ENCODE peak calls at places on chromosomes 12 and 14, in nine cellular contexts. R is CD4-positive, alpha-beta T cell; D is activated T-cell treated with anti-CD3 and anti-CD28 coated beads for 24 hours; E is EL; Z is ELF-1; L is NCI-H2081; I is suprapubic skin; X is fibroblast of mammary gland; F is mesothelial cell of epicardium. C is an unnamed sample.

GRCh38 chr12:124567035-124567672 is at the start of gene NCOR2:
- DNase-seq in I (peak), R (peak), D (peak), L (no peak), Z (no peak), F (no peak), E (peak), X (no peak), C (no peak)

GRCh38 chr14:61585598-61586538 is 109.4 kb upstream of the HIF1A start:
- DNase-seq in F (no peak), L (no peak), X (peak), D (no peak), R (no peak), I (no peak), Z (no peak), E (peak), C (no peak)

GRCh38 chr12:107759410-107759809 is 1.5 kb downstream of the PRDM4 start:
- DNase-seq in D (peak), F (no peak), R (no peak), I (no peak), L (peak), E (peak), Z (peak), X (peak), C (no peak)

GRCh38 chr14:94111276-94112095 is 950 bp downstream of the IFI27 start:
- DNase-seq in E (no peak), D (no peak), L (no peak), I (no peak), Z (no peak), F (no peak), R (no peak), X (no peak), C (no peak)

GRCh38 chr14:55160989-55161388 is 30.4 kb downstream of the DLGAP5 start:
- DNase-seq in D (no peak), Z (no peak), R (no peak), E (peak), I (no peak), L (peak), F (no peak), X (peak), C (no peak)

GRCh38 chr14:20441466-20441865 is 5.5 kb upstream of the KLHL33 start:
- DNase-seq in Z (no peak), E (no peak), L (no peak), D (no peak), R (no peak), X (no peak), F (no peak), I (no peak), C (no peak)

GRCh38 chr14:68683326-68683725 is 109.5 kb downstream of the ZFP36L1 start:
- DNase-seq in I (no peak), E (peak), L (no peak), R (no peak), D (no peak), Z (peak), F (no peak), X (peak), C (no peak)

GRCh38 chr12:55636116-55636655 is 506 bp upstream of the OR10P1 start:
- DNase-seq in D (no peak), X (no peak), I (no peak), R (no peak), Z (no peak), E (no peak), F (no peak), L (no peak), C (no peak)

GRCh38 chr12:84551373-84551772 is 361.2 kb downstream of the SLC6A15 start:
- DNase-seq in L (no peak), Z (no peak), D (no peak), R (no peak), F (no peak), I (no peak), E (no peak), X (no peak), C (no peak)

GRCh38 chr12:104524026-104524425 is 67.3 kb downstream of the CHST11 start:
- DNase-seq in E (no peak), F (no peak), I (no peak), D (no peak), L (peak), R (no peak), Z (no peak), X (peak), C (no peak)

GRCh38 chr14:81517798-81518398 is 15.8 kb downstream of the SEL1L start:
- DNase-seq in Z (no peak), D (no peak), E (no peak), L (no peak), I (no peak), X (peak), R (no peak), F (no peak), C (no peak)

GRCh38 chr14:91417134-91417982 is at the start of gene CCDC88C:
- DNase-seq in R (peak), D (peak), X (no peak), E (peak), Z (peak), F (no peak), L (peak), I (peak), C (peak)

GRCh38 chr12:133081408-133081806 is 684 bp downstream of the ZNF140 start:
- DNase-seq in D (no peak), E (peak), R (no peak), X (no peak), Z (no peak), F (no peak), L (no peak), I (no peak), C (no peak)

GRCh38 chr14:82911930-82912329 is 1378.3 kb upstream of the SEL1L start:
- DNase-seq in X (no peak), D (no peak), L (no peak), R (no peak), E (no peak), F (no peak), I (no peak), Z (no peak), C (no peak)

GRCh38 chr14:97692084-97692483 is 894.9 kb downstream of the VRK1 start:
- DNase-seq in F (no peak), Z (peak), X (no peak), L (no peak), D (no peak), I (no peak), R (no peak), E (no peak), C (no peak)

GRCh38 chr14:53304726-53305381 is 151.7 kb upstream of the DDHD1 start:
- DNase-seq in E (no peak), R (no peak), X (peak), D (no peak), I (no peak), F (no peak), L (no peak), Z (peak), C (no peak)

GRCh38 chr12:130665753-130666152 is 50.3 kb downstream of the RIMBP2 start:
- DNase-seq in Z (no peak), X (no peak), R (no peak), L (no peak), F (no peak), D (no peak), I (no peak), E (no peak), C (no peak)

GRCh38 chr14:104359301-104359968 is 220.1 kb upstream of the C14orf180 start:
- DNase-seq in X (no peak), L (no peak), I (peak), E (no peak), Z (no peak), D (no peak), R (no peak), F (peak), C (no peak)

GRCh38 chr12:116880817-116881324 is 370 bp downstream of the HRK start:
- DNase-seq in D (peak), X (peak), L (peak), F (no peak), E (peak), Z (peak), R (no peak), I (no peak), C (no peak)

GRCh38 chr12:55034218-55034617 is 14.4 kb downstream of the NEUROD4 start:
- DNase-seq in L (no peak), E (no peak), F (no peak), D (no peak), R (no peak), Z (no peak), I (no peak), X (no peak), C (no peak)

GRCh38 chr14:58749066-58749669 is 111.4 kb downstream of the DACT1 start:
- DNase-seq in F (no peak), D (no peak), R (no peak), Z (no peak), I (no peak), X (peak), E (peak), L (no peak), C (no peak)

GRCh38 chr12:32110417-32110816 is 3.8 kb downstream of the BICD1 start:
- DNase-seq in X (no peak), Z (no peak), D (no peak), F (no peak), I (no peak), L (no peak), R (no peak), E (no peak), C (no peak)

GRCh38 chr12:123109319-123109772 is 41.5 kb downstream of the PITPNM2 start:
- DNase-seq in R (no peak), E (no peak), F (no peak), L (no peak), D (no peak), X (no peak), Z (no peak), I (no peak), C (no peak)

GRCh38 chr14:53183611-53184010 is 30.5 kb upstream of the DDHD1 start:
- DNase-seq in L (no peak), E (peak), I (no peak), F (no peak), Z (peak), X (peak), D (no peak), R (no peak), C (no peak)

GRCh38 chr14:63257299-63257698 is 53.1 kb downstream of the RHOJ start:
- DNase-seq in Z (peak), L (no peak), R (no peak), X (no peak), I (no peak), F (no peak), D (no peak), E (no peak), C (no peak)

GRCh38 chr12:69397978-69398377 is 38.4 kb downstream of the YEATS4 start:
- DNase-seq in R (no peak), D (no peak), L (no peak), I (no peak), Z (no peak), X (peak), F (no peak), E (no peak), C (no peak)

GRCh38 chr14:104957146-104958113 is 20.7 kb downstream of the AHNAK2 start:
- DNase-seq in F (no peak), L (no peak), X (peak), R (no peak), Z (no peak), I (no peak), E (no peak), D (no peak), C (no peak)

GRCh38 chr12:94872671-94873367 is 130.7 kb downstream of the NDUFA12 start:
- DNase-seq in D (no peak), Z (peak), I (peak), L (peak), F (no peak), X (no peak), R (no peak), E (peak), C (no peak)

GRCh38 chr12:100221523-100221922 is 20.9 kb downstream of the ACTR6 start:
- DNase-seq in I (no peak), E (no peak), D (no peak), Z (no peak), X (no peak), L (no peak), F (no peak), R (no peak), C (no peak)

GRCh38 chr12:56630180-56630632 is at the start of gene BAZ2A:
- DNase-seq in Z (peak), R (peak), I (peak), E (peak), X (peak), L (peak), D (peak), F (peak), C (peak)

GRCh38 chr12:94831081-94831747 is 172.3 kb downstream of the NDUFA12 start:
- DNase-seq in X (no peak), E (no peak), R (no peak), L (peak), Z (no peak), D (no peak), I (no peak), F (no peak), C (no peak)

GRCh38 chr12:119780786-119781434 is 96.2 kb downstream of the CIT start:
- DNase-seq in X (peak), Z (peak), D (no peak), F (no peak), L (no peak), R (no peak), E (peak), I (no peak), C (no peak)

GRCh38 chr12:82299617-82300016 is 58.6 kb downstream of the CCDC59 start:
- DNase-seq in Z (no peak), E (no peak), D (no peak), L (no peak), R (no peak), I (no peak), X (peak), F (no peak), C (no peak)

GRCh38 chr14:63302135-63302534 is 16.6 kb downstream of the GPHB5 start:
- DNase-seq in I (no peak), Z (peak), F (no peak), L (no peak), R (no peak), D (no peak), E (no peak), X (no peak), C (no peak)

GRCh38 chr12:27542628-27543027 is 18.6 kb downstream of the PPFIBP1 start:
- DNase-seq in F (no peak), D (no peak), X (peak), E (peak), L (no peak), Z (no peak), I (no peak), R (no peak), C (no peak)

GRCh38 chr12:21989819-21990412 is 48.7 kb upstream of the ABCC9 start:
- DNase-seq in F (no peak), R (no peak), Z (no peak), I (no peak), L (peak), E (peak), X (peak), D (no peak), C (no peak)

GRCh38 chr14:100417466-100417865 is 94.3 kb downstream of the SLC25A47 start:
- DNase-seq in F (no peak), R (no peak), E (peak), X (peak), D (no peak), I (no peak), L (no peak), Z (peak), C (no peak)

C was measured in activated T-helper 9 cell treated with anti-CD3 and anti-CD28 coated beads, Interleukin-2, amount 50 U/mL, for 16 hours.